ENCODE peak calls at places on chromosomes 12 and 14, in four cellular contexts. C is suprapubic skin, M is fibroblast of lung, V is heart right ventricle. L is an unnamed sample.
A peak's percentile ranks its signal among the peaks of the same experiment; 100 is the strongest.

GRCh38 chr14:22531451-22532344 is 57.3 kb downstream of the DAD1 start:
- DNase-seq in V (no peak), C (no peak), M (no peak), L (no peak)

GRCh38 chr12:89574736-89575208 is 48.9 kb upstream of the POC1B start:
- DNase-seq in V (no peak), M (peak; percentile 89), C (no peak), L (no peak)

GRCh38 chr12:53737951-53738833 is 10.9 kb upstream of the CALCOCO1 start:
- DNase-seq in M (no peak), V (no peak), C (no peak), L (peak; percentile 83)

GRCh38 chr14:73833530-73834257 is 17.9 kb upstream of the PTGR2 start:
- DNase-seq in C (no peak), M (peak; percentile 80), V (peak; percentile 40), L (no peak)

GRCh38 chr12:8834230-8834629 is 11.8 kb downstream of the A2ML1 start:
- DNase-seq in V (no peak), M (no peak), C (no peak), L (no peak)

GRCh38 chr12:29516431-29516875 is 19.0 kb upstream of the OVCH1 start:
- DNase-seq in V (no peak), M (peak; percentile 86), C (no peak), L (no peak)

GRCh38 chr12:103354403-103354802 is 141.4 kb downstream of the C12orf42 start:
- DNase-seq in V (no peak), M (no peak), C (no peak), L (no peak)

GRCh38 chr14:89144642-89145041 is 272.4 kb downstream of the FOXN3 start:
- DNase-seq in V (no peak), M (no peak), C (no peak), L (no peak)

GRCh38 chr12:1834186-1834925 is 14.0 kb downstream of the LRTM2 start:
- DNase-seq in V (no peak), M (no peak), C (no peak), L (no peak)

GRCh38 chr14:81319946-81320345 is 80.2 kb downstream of the STON2 start:
- DNase-seq in M (no peak), V (no peak), C (no peak), L (no peak)

GRCh38 chr12:6540181-6540877 is 6.0 kb downstream of the GAPDH start:
- DNase-seq in V (peak; percentile 90), C (peak; percentile 97), M (peak; percentile 95), L (peak; percentile 95)

GRCh38 chr14:75279739-75280447 is 1.3 kb downstream of the FOS start:
- DNase-seq in C (no peak), V (no peak), M (peak; percentile 27), L (peak; percentile 82)

GRCh38 chr14:58955294-58955821 is 233.1 kb upstream of the DAAM1 start:
- DNase-seq in C (no peak), V (no peak), M (peak; percentile 80), L (no peak)

GRCh38 chr12:10016881-10017280 is 6.5 kb downstream of the CLEC12B start:
- DNase-seq in M (peak; percentile 35), V (no peak), C (no peak), L (no peak)

GRCh38 chr12:19203013-19203412 is 73.5 kb downstream of the PLEKHA5 start:
- DNase-seq in M (no peak), C (no peak), V (no peak), L (no peak)

GRCh38 chr12:123034865-123035264 is 54.4 kb downstream of the ARL6IP4 start:
- DNase-seq in V (no peak), M (peak; percentile 72), C (no peak), L (no peak)

GRCh38 chr12:106741247-106741646 is 33.2 kb upstream of the RIC8B start:
- DNase-seq in C (no peak), M (no peak), V (no peak), L (no peak)

GRCh38 chr14:76337619-76338545 is 38.1 kb upstream of the ESRRB start:
- DNase-seq in M (no peak), V (no peak), C (no peak), L (no peak)

GRCh38 chr14:59274991-59275391 is 86.5 kb downstream of the DAAM1 start:
- DNase-seq in V (peak; percentile 42), C (no peak), M (peak; percentile 57), L (peak; percentile 43)

GRCh38 chr12:16096273-16096849 is 181.1 kb downstream of the SLC15A5 start:
- DNase-seq in V (no peak), M (no peak), C (no peak), L (no peak)

GRCh38 chr14:55713496-55713895 is 133.5 kb downstream of the KTN1 start:
- DNase-seq in C (no peak), V (no peak), M (no peak), L (no peak)

GRCh38 chr12:34398706-34399630 is 376.7 kb downstream of the ALG10 start:
- DNase-seq in C (peak; percentile 65), V (peak; percentile 2), M (no peak), L (peak; percentile 51)

GRCh38 chr14:67428501-67429031 is 16.6 kb upstream of the PLEK2 start:
- DNase-seq in C (no peak), V (no peak), M (peak; percentile 82), L (no peak)

GRCh38 chr14:58815781-58816297 is 178.1 kb downstream of the DACT1 start:
- DNase-seq in M (no peak), C (no peak), V (no peak), L (no peak)

GRCh38 chr12:5648692-5649338 is 216.9 kb downstream of the NTF3 start:
- DNase-seq in V (no peak), C (no peak), M (peak; percentile 19), L (no peak)

GRCh38 chr14:47194051-47194450 is 481.4 kb downstream of the MDGA2 start:
- DNase-seq in V (no peak), C (no peak), M (peak; percentile 70), L (no peak)

GRCh38 chr12:127334924-127335644 is 931.9 kb upstream of the TMEM132C start:
- DNase-seq in C (no peak), V (no peak), M (no peak), L (no peak)

GRCh38 chr12:58833844-58834243 is 86.5 kb downstream of the LRIG3 start:
- DNase-seq in C (no peak), V (no peak), M (no peak), L (no peak)

GRCh38 chr12:54051916-54052744 is 1.5 kb upstream of the HOXC4 start:
- DNase-seq in M (no peak), V (no peak), C (no peak), L (no peak)

GRCh38 chr12:16012086-16012485 is 101.0 kb downstream of the DERA start:
- DNase-seq in V (peak; percentile 51), M (peak; percentile 64), C (no peak), L (peak; percentile 47)

GRCh38 chr14:64692597-64693350 is 11.4 kb upstream of the PLEKHG3 start:
- DNase-seq in M (no peak), V (no peak), C (peak; percentile 61), L (no peak)

GRCh38 chr14:36519431-36520321 is at the start of gene NKX2-1:
- DNase-seq in C (no peak), V (no peak), M (peak; percentile 58), L (peak; percentile 85)

GRCh38 chr14:99468836-99469592 is 11.6 kb downstream of the SETD3 start:
- DNase-seq in C (no peak), M (peak; percentile 45), V (no peak), L (no peak)

GRCh38 chr14:106501898-106502297 is 975.5 kb downstream of the TMEM121 start:
- DNase-seq in V (no peak), M (no peak), C (no peak), L (no peak)
- H3K9me3 ChIP-seq in V (no peaks in the 10 kb centered on the region), M (no peaks in the 10 kb centered on the region), C (no peaks in the 10 kb centered on the region), L (no peaks in the 10 kb centered on the region)

DNA sequence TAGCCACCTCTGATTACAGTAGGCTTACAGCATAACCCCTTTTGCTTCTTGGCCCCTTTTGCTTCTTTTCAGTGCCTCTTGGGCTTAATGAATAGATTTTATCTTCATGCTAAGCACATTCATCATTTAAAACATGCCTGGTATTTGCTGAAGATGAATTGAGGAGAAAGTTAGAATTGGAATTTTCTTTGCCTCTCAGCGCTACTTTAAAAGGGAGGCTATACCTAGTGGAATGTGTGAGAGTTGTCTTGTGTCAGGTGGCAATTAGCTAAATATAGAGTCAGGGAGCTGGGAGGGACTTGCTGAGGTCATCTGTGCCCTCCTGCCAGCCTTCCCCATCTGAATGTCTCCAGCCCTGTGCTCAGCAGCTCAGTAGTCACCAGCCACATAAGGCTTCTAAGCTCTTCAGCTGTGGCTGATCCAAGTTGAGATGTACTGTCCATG is 132.2 kb downstream of the SAMD4A start:
- DNase-seq in C (no peak), M (peak; percentile 68), V (peak; percentile 39), L (no peak)
- H3K27ac ChIP-seq in C (no peak overlapping the region), M (no peak overlapping the region), V (peak overlapping the region; percentile 79), L (no peak overlapping the region)

GRCh38 chr14:106218189-106218588 is 691.8 kb downstream of the TMEM121 start:
- DNase-seq in M (no peak), C (no peak), V (no peak), L (no peak)
- H3K9me3 ChIP-seq in M (no peaks in the 10 kb centered on the region), C (no peaks in the 10 kb centered on the region), V (no peaks in the 10 kb centered on the region), L (no peaks in the 10 kb centered on the region)

GRCh38 chr14:50318031-50318626 is 6.0 kb downstream of the DMAC2L start:
- DNase-seq in M (peak; percentile 38), V (no peak), C (no peak), L (no peak)

GRCh38 chr14:50319293-50319692 is 7.2 kb downstream of the DMAC2L start:
- DNase-seq in M (no peak), V (no peak), C (no peak), L (no peak)

GRCh38 chr14:50320279-50320678 is 8.2 kb downstream of the DMAC2L start:
- DNase-seq in V (no peak), C (no peak), M (peak; percentile 69), L (no peak)

GRCh38 chr14:50319721-50320120 is 7.6 kb downstream of the DMAC2L start:
- DNase-seq in V (no peak), C (no peak), M (no peak), L (no peak)

DNA sequence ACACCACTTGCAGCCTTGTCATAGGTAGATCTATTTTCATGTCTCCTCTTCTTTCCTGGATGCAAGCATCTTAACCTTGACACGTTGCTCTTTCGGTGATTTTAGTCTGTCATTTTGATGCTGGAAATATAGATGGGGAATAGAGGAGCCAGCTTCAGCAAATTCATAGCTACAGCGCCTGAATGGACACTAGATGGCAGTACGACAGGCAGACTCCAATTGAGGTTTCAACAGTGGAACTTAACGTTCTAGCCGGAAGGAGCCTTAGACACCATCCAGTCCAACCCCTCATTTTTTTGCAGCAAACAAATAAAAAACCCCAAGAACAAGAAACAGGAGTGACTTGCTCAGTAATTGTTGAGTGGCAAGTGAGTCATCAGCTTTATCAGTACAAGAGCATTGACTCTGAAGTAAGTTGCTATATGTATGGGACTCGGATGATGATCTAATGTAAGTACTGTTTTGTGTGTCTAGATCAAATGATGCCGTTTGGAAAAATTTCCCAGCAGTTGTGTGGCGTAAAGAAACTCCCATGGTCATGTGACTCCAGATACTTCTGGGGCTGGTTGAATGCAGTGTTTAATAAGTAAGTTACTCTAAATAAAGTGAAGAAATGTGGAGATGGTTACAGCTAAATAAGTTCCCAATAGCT is 9.0 kb downstream of the DMAC2L start:
- DNase-seq in M (peak; percentile 94), C (no peak), V (no peak), L (no peak)
- H3K27ac ChIP-seq in M (peak overlapping the region; percentile 55), C (peak overlapping the region; percentile 79), V (peak overlapping the region; percentile 39), L (peak overlapping the region; percentile 80)

GRCh38 chr12:26271889-26272492 is 76.6 kb downstream of the SSPN start:
- DNase-seq in M (peak; percentile 94), V (peak; percentile 81), C (no peak), L (peak; percentile 72)
- H3K9me3 ChIP-seq in M (no peaks in the 10 kb centered on the region), V (no peaks in the 10 kb centered on the region), C (no peaks in the 10 kb centered on the region), L (no peaks in the 10 kb centered on the region)